ENCODE peak calls at places on chromosomes 6 and 20, in five cellular contexts. J, G, B, O and Q are unnamed samples. For H3K4me1, the result is how much of the 10 kb centered on the place peaks cover.

GRCh38 chr6:45985026-45985425 is 30.6 kb downstream of the CLIC5 start:
- DNase-seq in J (no peak), G (no peak), B (no peak), O (no peak), Q (no peak)

GRCh38 chr20:4811661-4812181 is 90.0 kb downstream of the PRND start:
- DNase-seq in J (peak), G (peak), B (peak), O (no peak), Q (peak)

GRCh38 chr6:169659820-169660610 is 41.8 kb downstream of the WDR27 start:
- DNase-seq in J (no peak), G (no peak), B (no peak), O (no peak), Q (no peak)

GRCh38 chr6:125868252-125868651 is 77.5 kb downstream of the NCOA7 start:
- DNase-seq in J (no peak), G (no peak), B (no peak), O (no peak), Q (no peak)

GRCh38 chr20:21508230-21509078 is 5.4 kb downstream of the NKX2-2 start:
- DNase-seq in J (no peak), G (no peak), B (no peak), O (no peak), Q (no peak)

GRCh38 chr20:46407671-46407996 is 1.2 kb upstream of the ELMO2 start:
- DNase-seq in J (no peak), G (no peak), B (no peak), O (no peak), Q (no peak)

GRCh38 chr6:90397929-90398674 is 101.5 kb upstream of the BACH2 start:
- DNase-seq in J (peak), G (no peak), B (no peak), O (peak), Q (no peak)

GRCh38 chr6:139367810-139368321 is 6.6 kb downstream of the CITED2 start:
- DNase-seq in J (no peak), G (no peak), B (no peak), O (no peak), Q (no peak)

GRCh38 chr20:36542019-36542488 is 735 bp downstream of the MYL9 start:
- DNase-seq in J (no peak), G (no peak), B (peak), O (peak), Q (peak)

GRCh38 chr6:88538130-88538706 is 372.1 kb upstream of the CNR1 start:
- DNase-seq in J (no peak), G (no peak), B (no peak), O (no peak), Q (no peak)

GRCh38 chr20:24589381-24589780 is 120.0 kb downstream of the SYNDIG1 start:
- DNase-seq in J (no peak), G (no peak), B (no peak), O (no peak), Q (peak)

GRCh38 chr6:140058846-140059245 is 684.4 kb upstream of the CITED2 start:
- DNase-seq in J (no peak), G (no peak), B (no peak), O (no peak), Q (no peak)

GRCh38 chr6:165791306-165791705 is 128.3 kb upstream of the PDE10A start:
- DNase-seq in J (no peak), G (no peak), B (no peak), O (no peak), Q (no peak)

GRCh38 chr6:140897804-140898573 is 1234.7 kb upstream of the GJE1 start:
- DNase-seq in J (no peak), G (no peak), B (peak), O (no peak), Q (no peak)

GRCh38 chr6:135291288-135292116 is 110.4 kb downstream of the MYB start:
- DNase-seq in J (no peak), G (no peak), B (no peak), O (no peak), Q (no peak)

GRCh38 chr6:22884441-22884840 is 315.1 kb downstream of the HDGFL1 start:
- DNase-seq in J (no peak), G (no peak), B (no peak), O (no peak), Q (no peak)

GRCh38 chr6:105648276-105648675 is 245.4 kb upstream of the PREP start:
- DNase-seq in J (no peak), G (no peak), B (no peak), O (no peak), Q (no peak)

GRCh38 chr6:27275025-27275956 is 27.8 kb downstream of the PRSS16 start:
- DNase-seq in J (no peak), G (no peak), B (no peak), O (no peak), Q (no peak)
- H3K4me3 ChIP-seq in J (no peak), G (no peak), B (no peak), O (no peak), Q (no peak)

GRCh38 chr6:107627928-107628327 is 138.0 kb downstream of the SOBP start:
- DNase-seq in J (no peak), G (no peak), B (no peak), O (no peak), Q (no peak)

GRCh38 chr6:107624050-107624449 is 134.1 kb downstream of the SOBP start:
- DNase-seq in J (no peak), G (no peak), B (no peak), O (no peak), Q (no peak)

GRCh38 chr6:107626645-107627044 is 136.7 kb downstream of the SOBP start:
- DNase-seq in J (no peak), G (no peak), B (no peak), O (no peak), Q (no peak)

GRCh38 chr6:107624541-107624940 is 134.6 kb downstream of the SOBP start:
- DNase-seq in J (no peak), G (no peak), B (no peak), O (no peak), Q (no peak)

GRCh38 chr6:107625264-107625663 is 135.3 kb downstream of the SOBP start:
- DNase-seq in J (no peak), G (no peak), B (no peak), O (no peak), Q (no peak)
- H3K4me1 ChIP-seq in J (under half), G (half or more), B (under half), O (under half), Q (under half)

GRCh38 chr6:30651143-30651542 is 4.2 kb downstream of the C6orf136 start:
- DNase-seq in J (no peak), G (no peak), B (no peak), O (no peak), Q (no peak)
- H3K4me3 ChIP-seq in J (no peak), G (no peak), B (no peak), O (no peak), Q (no peak)

GRCh38 chr6:36642913-36643817 is 35.3 kb upstream of the CDKN1A start:
- DNase-seq in J (no peak), G (peak), B (peak), O (peak), Q (peak)
- H3K4me1 ChIP-seq in J (under half), G (under half), B (under half), O (under half), Q (under half)

GRCh38 chr6:74946961-74947360 is 258.9 kb downstream of the COL12A1 start:
- DNase-seq in J (no peak), G (no peak), B (no peak), O (peak), Q (no peak)
- H3K4me3 ChIP-seq in J (no peak), G (no peak), B (no peak), O (no peak), Q (no peak)

DNA sequence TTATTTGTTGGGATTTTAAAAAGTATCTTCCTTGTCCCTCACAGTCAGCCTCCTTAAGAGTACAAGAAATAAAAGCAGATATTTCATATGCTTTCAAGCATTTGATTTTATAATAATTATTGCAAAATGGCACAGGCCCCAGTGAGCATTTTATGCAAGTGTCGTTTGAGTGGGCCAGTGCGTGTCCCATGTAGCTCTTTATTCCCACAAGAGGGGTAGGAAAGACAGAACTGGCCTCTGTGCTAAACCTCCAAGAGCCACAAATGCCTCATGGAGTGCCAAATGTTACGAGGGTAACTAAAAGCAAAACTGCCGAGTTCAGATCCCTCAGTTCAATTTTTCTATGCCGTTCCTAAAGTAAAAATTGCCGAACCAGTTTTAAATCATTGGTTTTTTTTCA is 12.7 kb downstream of the GPLD1 start:
- DNase-seq in J (no peak), G (no peak), B (no peak), O (no peak), Q (no peak)
- H3K4me1 ChIP-seq in J (under half), G (under half), B (under half), O (under half), Q (under half)

GRCh38 chr20:19889011-19889953 is 127.9 kb upstream of the NAA20 start:
- DNase-seq in J (no peak), G (no peak), B (peak), O (peak), Q (no peak)

GRCh38 chr20:19888269-19888669 is 128.9 kb upstream of the NAA20 start:
- DNase-seq in J (no peak), G (no peak), B (peak), O (no peak), Q (no peak)

GRCh38 chr20:19886666-19887288 is 128.7 kb downstream of the RIN2 start:
- DNase-seq in J (no peak), G (no peak), B (no peak), O (no peak), Q (no peak)

GRCh38 chr20:19885981-19886665 is 128.1 kb downstream of the RIN2 start:
- DNase-seq in J (no peak), G (no peak), B (peak), O (peak), Q (peak)

DNA sequence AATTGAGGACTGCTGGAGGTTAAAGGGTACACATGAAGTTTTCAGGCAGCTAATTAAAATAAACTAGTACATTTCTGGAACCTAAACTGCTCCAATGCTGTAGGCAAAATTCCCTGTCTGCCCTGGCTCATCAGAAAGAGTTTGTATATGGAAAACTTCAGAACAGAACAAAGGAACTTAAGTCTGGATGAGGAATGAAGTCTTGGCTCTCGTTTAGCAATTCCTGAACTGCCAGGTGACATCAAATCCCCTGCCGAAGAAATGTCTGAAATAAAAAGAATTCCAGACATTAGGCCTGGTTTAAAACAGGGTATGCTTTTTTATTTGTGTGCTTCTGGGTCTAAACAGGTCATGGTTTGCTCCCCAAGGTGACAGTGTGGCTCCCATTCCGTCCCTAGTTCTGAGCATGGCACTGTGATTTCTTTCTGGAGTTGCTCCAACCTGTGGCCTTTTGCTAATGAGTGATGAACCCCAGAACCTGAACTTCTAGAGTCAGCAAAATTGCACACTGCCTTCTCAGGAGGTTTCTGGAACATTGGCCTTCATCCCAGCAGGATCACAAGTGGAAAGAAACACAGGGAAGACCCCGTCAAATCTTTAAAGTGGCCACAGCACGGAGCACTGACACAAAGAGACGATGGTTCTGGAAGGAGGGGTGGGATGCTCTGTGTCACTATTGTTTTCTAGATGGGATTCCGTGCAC is 129.4 kb upstream of the NAA20 start:
- DNase-seq in J (no peak), G (no peak), B (no peak), O (no peak), Q (no peak)
- H3K4me3 ChIP-seq in J (no peak), G (peak), B (peak), O (peak), Q (peak)

GRCh38 chr6:53318429-53318828 is 30.3 kb downstream of the ELOVL5 start:
- DNase-seq in J (no peak), G (no peak), B (no peak), O (no peak), Q (no peak)
- H3K4me1 ChIP-seq in J (half or more), G (under half), B (under half), O (under half), Q (under half)

DNA sequence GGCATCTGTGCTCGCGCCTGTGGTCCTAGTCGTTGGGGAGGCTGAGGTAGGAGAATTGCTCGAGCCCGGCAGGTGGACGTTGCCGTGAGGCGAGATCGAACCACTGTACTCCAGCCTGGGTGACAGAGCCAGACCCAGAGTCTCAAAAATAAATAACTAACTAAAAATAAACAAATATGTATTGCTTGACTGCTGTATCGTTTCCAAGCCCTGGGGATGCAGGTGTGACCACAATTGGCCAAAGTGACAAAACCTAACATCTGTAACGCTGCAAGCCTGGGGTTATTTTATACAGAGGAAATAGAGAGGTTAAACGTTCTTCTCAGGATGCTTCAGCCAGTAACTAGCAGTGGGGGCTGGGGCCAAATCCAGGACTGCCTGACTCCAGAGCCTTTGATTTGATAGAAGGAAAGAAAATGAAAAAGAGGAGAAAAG is 1.9 kb upstream of the SRSF3 start:
- DNase-seq in J (no peak), G (no peak), B (no peak), O (no peak), Q (no peak)
- H3K4me3 ChIP-seq in J (no peak), G (no peak), B (no peak), O (no peak), Q (no peak)